ENCODE peak calls at places on chromosomes 7 and 10, in ten cellular contexts. Z is activated naive CD4-positive, alpha-beta T cell; Y is NCI-H1092 treated with DMSO at 0.1 percent for 48 hours; K is nephron progenitor cell; V is astrocyte of the spinal cord; I is COR-L47; L is stomach; G is ACHN; F is CD8-positive, alpha-beta T cell; O is B cell. M is an unnamed sample.
A peak's percentile ranks its signal among the peaks of the same experiment; 100 is the strongest.

GRCh38 chr10:60818134-60818770 is 40.0 kb downstream of the CDK1 start:
- DNase-seq in Z (no peak), Y (no peak), K (no peak), V (peak; percentile 83), I (no peak), L (no peak), G (no peak), F (no peak), O (no peak), M (no peak)

GRCh38 chr7:28224172-28224571 is 43.6 kb upstream of the JAZF1 start:
- DNase-seq in Z (no peak), Y (no peak), K (no peak), V (no peak), I (no peak), L (no peak), G (no peak), F (no peak), O (no peak), M (no peak)

GRCh38 chr7:16940777-16941176 is 59.0 kb upstream of the AGR3 start:
- DNase-seq in Z (no peak), Y (no peak), K (no peak), V (no peak), I (no peak), L (no peak), G (no peak), F (no peak), O (no peak), M (no peak)

GRCh38 chr10:86770412-86770960 is 14.1 kb downstream of the BMPR1A start:
- DNase-seq in Z (no peak), Y (no peak), K (no peak), V (no peak), I (no peak), L (no peak), G (no peak), F (no peak), O (no peak), M (no peak)

GRCh38 chr7:127903913-127904705 is 127.1 kb downstream of the LRRC4 start:
- DNase-seq in Z (no peak), Y (no peak), K (no peak), V (no peak), I (no peak), L (no peak), G (no peak), F (no peak), O (no peak), M (no peak)

GRCh38 chr7:116018731-116019130 is 11.8 kb downstream of the TFEC start:
- DNase-seq in Z (no peak), Y (no peak), K (no peak), V (no peak), I (no peak), L (no peak), G (no peak), F (no peak), O (no peak), M (no peak)

GRCh38 chr7:148720472-148720871 is 21.8 kb downstream of the CUL1 start:
- DNase-seq in Z (no peak), Y (no peak), K (no peak), V (no peak), I (no peak), L (no peak), G (no peak), F (no peak), O (no peak), M (no peak)

GRCh38 chr10:104406715-104407517 is 53.3 kb downstream of the CFAP58 start:
- DNase-seq in Z (no peak), Y (peak; percentile 0), K (no peak), V (peak; percentile 71), I (no peak), L (no peak), G (peak; percentile 67), F (no peak), O (no peak), M (peak; percentile 46)

GRCh38 chr7:54904986-54905385 is 113.8 kb upstream of the EGFR start:
- DNase-seq in Z (no peak), Y (no peak), K (no peak), V (no peak), I (no peak), L (no peak), G (no peak), F (no peak), O (no peak), M (no peak)

GRCh38 chr10:110651044-110651958 is 7.2 kb downstream of the RBM20 start:
- DNase-seq in Z (no peak), Y (no peak), K (peak; percentile 56), V (peak; percentile 84), I (no peak), L (no peak), G (peak; percentile 80), F (no peak), O (no peak), M (no peak)

GRCh38 chr10:128125416-128125943 is 743 bp downstream of the MKI67 start:
- DNase-seq in Z (no peak), Y (no peak), K (no peak), V (peak; percentile 5), I (no peak), L (no peak), G (peak; percentile 39), F (no peak), O (peak; percentile 30), M (no peak)

GRCh38 chr10:56286096-56286495 is 75.0 kb downstream of the ZWINT start:
- DNase-seq in Z (no peak), Y (no peak), K (no peak), V (no peak), I (no peak), L (no peak), G (no peak), F (no peak), O (no peak), M (no peak)

GRCh38 chr10:105950410-105950809 is 1214.1 kb downstream of the SORCS1 start:
- DNase-seq in Z (no peak), Y (no peak), K (peak; percentile 59), V (peak; percentile 50), I (no peak), L (peak; percentile 54), G (peak; percentile 63), F (no peak), O (peak; percentile 21), M (no peak)

GRCh38 chr7:44279731-44280505 is 45.5 kb downstream of the CAMK2B start:
- DNase-seq in Z (no peak), Y (no peak), K (peak; percentile 0), V (no peak), I (no peak), L (no peak), G (no peak), F (no peak), O (no peak), M (no peak)

GRCh38 chr10:100612601-100613595 is 77.2 kb downstream of the HIF1AN start:
- DNase-seq in Z (no peak), Y (no peak), K (no peak), V (no peak), I (no peak), L (no peak), G (no peak), F (no peak), O (no peak), M (no peak)

GRCh38 chr10:21889477-21890275 is 113.9 kb downstream of the DNAJC1 start:
- DNase-seq in Z (no peak), Y (no peak), K (no peak), V (no peak), I (no peak), L (no peak), G (no peak), F (no peak), O (no peak), M (no peak)

GRCh38 chr7:87146740-87147386 is 5.4 kb upstream of the DMTF1 start:
- DNase-seq in Z (no peak), Y (peak; percentile 27), K (no peak), V (no peak), I (no peak), L (no peak), G (no peak), F (no peak), O (no peak), M (no peak)

GRCh38 chr7:47432988-47433895 is 148.7 kb downstream of the TNS3 start:
- DNase-seq in Z (no peak), Y (no peak), K (no peak), V (no peak), I (no peak), L (no peak), G (no peak), F (no peak), O (no peak), M (no peak)